ENCODE peak calls at places on chromosome 20, in four cellular contexts. R is CD8-positive, alpha-beta T cell; U is lower leg skin; F is SK-N-SH. B is an unnamed sample.

GRCh38 chr20:15547109-15547508 is 1026.1 kb downstream of the KIF16B start:
- DNase-seq in R (no peak), U (no peak), F (no peak), B (no peak)

GRCh38 chr20:52833901-52834300 is 138.3 kb upstream of the TSHZ2 start:
- DNase-seq in R (no peak), U (no peak), F (no peak), B (no peak)

GRCh38 chr20:8798505-8798904 is 270.4 kb upstream of the PLCB4 start:
- DNase-seq in R (no peak), U (no peak), F (no peak), B (no peak)

GRCh38 chr20:15310361-15310760 is 972.9 kb upstream of the FLRT3 start:
- DNase-seq in R (no peak), U (no peak), F (no peak), B (no peak)

GRCh38 chr20:39117486-39117885 is 155.3 kb downstream of the DHX35 start:
- DNase-seq in R (no peak), U (no peak), F (no peak), B (no peak)

GRCh38 chr20:19095762-19096161 is 116.7 kb upstream of the SLC24A3 start:
- DNase-seq in R (no peak), U (no peak), F (no peak), B (no peak)

GRCh38 chr20:6473197-6473596 is 294.3 kb upstream of the BMP2 start:
- DNase-seq in R (no peak), U (no peak), F (no peak), B (no peak)

GRCh38 chr20:3084986-3085360 is 449 bp upstream of the AVP start:
- DNase-seq in R (no peak), U (no peak), F (no peak), B (no peak)

GRCh38 chr20:3243718-3244358 is 4.8 kb upstream of the SLC4A11 start:
- DNase-seq in R (no peak), U (no peak), F (no peak), B (no peak)

GRCh38 chr20:8790442-8791074 is 278.3 kb upstream of the PLCB4 start:
- DNase-seq in R (no peak), U (peak), F (peak), B (peak)

GRCh38 chr20:38060536-38060935 is 27.0 kb downstream of the RPRD1B start:
- DNase-seq in R (no peak), U (no peak), F (no peak), B (no peak)

GRCh38 chr20:23034721-23035671 is at the start of gene SSTR4:
- DNase-seq in R (no peak), U (no peak), F (no peak), B (no peak)

GRCh38 chr20:56347628-56348305 is 11.0 kb upstream of the FAM210B start:
- DNase-seq in R (no peak), U (no peak), F (no peak), B (no peak)

GRCh38 chr20:48283470-48284110 is 498.3 kb upstream of the SULF2 start:
- DNase-seq in R (no peak), U (peak), F (no peak), B (no peak)

GRCh38 chr20:1901704-1902103 is 6.5 kb downstream of the SIRPA start:
- DNase-seq in R (no peak), U (no peak), F (no peak), B (no peak)

GRCh38 chr20:38300433-38300832 is 3.5 kb upstream of the BPI start:
- DNase-seq in R (no peak), U (no peak), F (no peak), B (no peak)

GRCh38 chr20:16017656-16018055 is 555.6 kb downstream of the KIF16B start:
- DNase-seq in R (no peak), U (no peak), F (no peak), B (no peak)

GRCh38 chr20:8242827-8243764 is 111.0 kb downstream of the PLCB1 start:
- DNase-seq in R (no peak), U (no peak), F (no peak), B (no peak)

GRCh38 chr20:4559906-4560305 is 161.8 kb upstream of the PRND start:
- DNase-seq in R (no peak), U (no peak), F (no peak), B (no peak)

GRCh38 chr20:13458860-13459451 is 179.8 kb downstream of the TASP1 start:
- DNase-seq in R (no peak), U (no peak), F (peak), B (peak)

GRCh38 chr20:13873814-13874213 is 89.0 kb downstream of the NDUFAF5 start:
- DNase-seq in R (no peak), U (no peak), F (no peak), B (no peak)

GRCh38 chr20:11401988-11402387 is 515.7 kb upstream of the BTBD3 start:
- DNase-seq in R (no peak), U (no peak), F (no peak), B (peak)

GRCh38 chr20:14896569-14896968 is 559.2 kb upstream of the FLRT3 start:
- DNase-seq in R (no peak), U (no peak), F (no peak), B (no peak)

GRCh38 chr20:43583982-43584432 is 6.7 kb upstream of the IFT52 start:
- DNase-seq in R (no peak), U (peak), F (no peak), B (peak)

GRCh38 chr20:4045741-4046140 is 30.4 kb upstream of the RNF24 start:
- DNase-seq in R (no peak), U (no peak), F (no peak), B (no peak)

GRCh38 chr20:35146299-35146921 is 726 bp downstream of the EDEM2 start:
- DNase-seq in R (no peak), U (peak), F (peak), B (peak)

GRCh38 chr20:35305682-35306556 is 13.7 kb upstream of the FAM83C start:
- DNase-seq in R (no peak), U (peak), F (no peak), B (no peak)

GRCh38 chr20:40522405-40522804 is 166.6 kb downstream of the MAFB start:
- DNase-seq in R (no peak), U (no peak), F (no peak), B (no peak)

DNA sequence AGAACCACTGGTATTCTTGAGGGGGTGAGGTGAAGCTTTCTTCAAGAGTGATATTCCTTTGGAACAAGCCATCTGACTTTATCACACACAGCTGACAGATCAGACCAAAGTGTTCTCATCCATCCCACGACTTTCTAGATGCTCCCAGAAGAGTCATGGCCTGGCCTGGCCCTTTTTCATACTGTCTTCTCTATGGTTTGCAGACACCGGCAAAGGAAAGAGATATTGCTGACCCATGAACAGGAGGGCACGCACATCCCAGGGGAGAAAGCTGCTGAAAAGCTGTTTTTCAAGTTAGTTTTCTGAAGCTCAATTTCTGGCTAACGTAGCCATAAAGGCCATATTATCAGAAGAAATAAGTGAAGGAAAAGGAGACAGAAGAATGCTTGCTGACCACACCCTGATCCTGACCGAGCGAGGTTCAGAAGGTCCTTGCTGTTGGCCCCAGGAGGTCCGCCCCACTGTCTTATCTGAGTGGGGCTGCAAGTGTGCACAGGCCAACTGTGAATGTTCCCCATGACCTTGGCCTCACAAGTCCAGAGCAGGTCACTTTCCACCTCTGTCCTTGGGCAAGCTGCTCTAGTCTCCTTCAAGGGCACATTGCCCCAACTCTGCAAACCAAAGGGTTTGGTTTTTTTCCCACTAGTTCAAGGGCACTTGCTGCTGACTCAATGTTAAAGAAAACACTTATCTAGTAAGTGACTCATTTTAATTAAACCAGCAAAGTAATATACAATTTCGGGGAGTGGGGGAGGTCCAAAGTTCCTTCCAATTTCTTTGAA is 2.0 kb downstream of the ACSS1 start:
- DNase-seq in R (no peak), U (no peak), F (no peak), B (no peak)
- H3K4me3 ChIP-seq in R (peak), U (no peak), F (no peak), B (peak)

GRCh38 chr20:547394-547793 is 3.8 kb upstream of the CSNK2A1 start:
- DNase-seq in R (no peak), U (no peak), F (no peak), B (no peak)

GRCh38 chr20:542777-543368 is 717 bp downstream of the CSNK2A1 start:
- DNase-seq in R (peak), U (peak), F (no peak), B (peak)

GRCh38 chr20:544153-544725 is 649 bp upstream of the CSNK2A1 start:
- DNase-seq in R (no peak), U (no peak), F (no peak), B (no peak)

GRCh38 chr20:543369-544152 is at the start of gene CSNK2A1:
- DNase-seq in R (peak), U (peak), F (peak), B (peak)

DNA sequence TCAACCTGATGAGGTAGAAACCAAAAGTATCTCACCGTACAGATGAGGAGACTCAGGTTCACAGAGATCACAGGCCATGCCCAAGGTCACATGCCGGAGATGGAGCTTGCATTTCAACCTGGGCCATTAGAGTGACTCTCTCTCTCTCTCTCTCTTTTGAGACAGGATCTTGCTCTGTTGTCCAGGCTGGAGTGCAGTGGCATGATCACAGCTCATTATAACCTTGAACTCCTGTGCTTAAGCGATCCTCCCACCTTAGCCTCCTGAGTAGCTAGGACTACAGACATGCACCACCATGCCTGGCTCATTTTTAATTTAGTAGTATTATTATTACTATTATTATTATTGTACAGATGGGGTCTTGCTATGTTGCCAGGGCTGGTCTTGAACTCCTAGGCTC is 2.8 kb upstream of the CSNK2A1 start:
- DNase-seq in R (no peak), U (no peak), F (no peak), B (no peak)
- TF ChIP-seq CTCF in R (no peak), U (no peak), F (no peak), B (no peak)

GRCh38 chr20:266213-266603 is 8.7 kb downstream of the DEFB132 start:
- DNase-seq in R (no peak), U (no peak), F (no peak), B (no peak)

GRCh38 chr20:263701-264100 is 6.2 kb downstream of the DEFB132 start:
- DNase-seq in R (no peak), U (no peak), F (no peak), B (no peak)

GRCh38 chr20:271069-271468 is 13.5 kb downstream of the DEFB132 start:
- DNase-seq in R (peak), U (no peak), F (no peak), B (no peak)

GRCh38 chr20:270517-270916 is 13.0 kb downstream of the DEFB132 start:
- DNase-seq in R (no peak), U (no peak), F (no peak), B (no peak)

GRCh38 chr20:266604-267562 is 9.4 kb downstream of the DEFB132 start:
- DNase-seq in R (peak), U (peak), F (peak), B (peak)
- H3K4me3 ChIP-seq in R (peak), U (no peak), F (peak), B (peak)

GRCh38 chr20:62875419-62876355 is 14.1 kb upstream of the TCFL5 start:
- DNase-seq in R (no peak), U (peak), F (peak), B (no peak)
- TF ChIP-seq CTCF in R (no peak), U (no peak), F (peak), B (no peak)

DNA sequence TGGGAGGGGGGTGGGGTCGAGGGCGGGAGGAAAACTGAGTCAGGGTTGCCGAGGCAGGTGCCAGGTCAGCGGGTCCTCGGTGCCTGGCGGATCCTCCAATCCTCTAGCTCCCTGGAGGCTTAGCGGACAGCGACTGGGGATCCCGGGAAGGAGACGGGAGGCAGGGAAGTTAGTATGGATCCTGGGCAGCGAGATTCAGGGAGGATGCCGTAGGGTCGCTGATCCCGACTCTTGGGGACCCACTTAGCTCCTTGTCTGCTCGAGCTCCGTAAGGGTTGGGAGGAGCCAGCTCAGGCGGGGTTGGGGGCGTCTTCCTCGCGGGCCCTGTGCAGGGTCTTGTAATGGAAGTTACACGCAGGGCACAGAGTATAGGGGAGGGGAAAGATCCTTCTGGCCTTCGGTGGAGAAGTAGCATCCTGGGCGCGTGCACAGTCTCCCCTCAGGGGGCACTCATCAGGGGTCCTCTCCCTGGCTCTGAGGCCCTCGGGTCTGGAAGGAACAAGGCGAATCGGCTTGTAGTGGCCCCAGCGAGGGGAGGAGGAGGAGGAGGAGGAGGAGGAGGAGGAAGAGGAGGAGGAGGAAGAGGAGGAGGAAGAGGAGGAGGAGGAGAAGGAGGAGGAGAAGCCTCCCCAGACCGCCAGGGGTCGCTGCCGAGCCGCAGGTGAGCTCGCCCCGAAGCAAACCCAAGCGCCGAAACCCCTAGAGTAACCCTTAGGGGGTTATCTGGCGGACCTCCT is 6.4 kb upstream of the SLC12A5 start:
- DNase-seq in R (peak), U (no peak), F (peak), B (peak)
- H3K4me3 ChIP-seq in R (peak), U (no peak), F (peak), B (no peak)

DNA sequence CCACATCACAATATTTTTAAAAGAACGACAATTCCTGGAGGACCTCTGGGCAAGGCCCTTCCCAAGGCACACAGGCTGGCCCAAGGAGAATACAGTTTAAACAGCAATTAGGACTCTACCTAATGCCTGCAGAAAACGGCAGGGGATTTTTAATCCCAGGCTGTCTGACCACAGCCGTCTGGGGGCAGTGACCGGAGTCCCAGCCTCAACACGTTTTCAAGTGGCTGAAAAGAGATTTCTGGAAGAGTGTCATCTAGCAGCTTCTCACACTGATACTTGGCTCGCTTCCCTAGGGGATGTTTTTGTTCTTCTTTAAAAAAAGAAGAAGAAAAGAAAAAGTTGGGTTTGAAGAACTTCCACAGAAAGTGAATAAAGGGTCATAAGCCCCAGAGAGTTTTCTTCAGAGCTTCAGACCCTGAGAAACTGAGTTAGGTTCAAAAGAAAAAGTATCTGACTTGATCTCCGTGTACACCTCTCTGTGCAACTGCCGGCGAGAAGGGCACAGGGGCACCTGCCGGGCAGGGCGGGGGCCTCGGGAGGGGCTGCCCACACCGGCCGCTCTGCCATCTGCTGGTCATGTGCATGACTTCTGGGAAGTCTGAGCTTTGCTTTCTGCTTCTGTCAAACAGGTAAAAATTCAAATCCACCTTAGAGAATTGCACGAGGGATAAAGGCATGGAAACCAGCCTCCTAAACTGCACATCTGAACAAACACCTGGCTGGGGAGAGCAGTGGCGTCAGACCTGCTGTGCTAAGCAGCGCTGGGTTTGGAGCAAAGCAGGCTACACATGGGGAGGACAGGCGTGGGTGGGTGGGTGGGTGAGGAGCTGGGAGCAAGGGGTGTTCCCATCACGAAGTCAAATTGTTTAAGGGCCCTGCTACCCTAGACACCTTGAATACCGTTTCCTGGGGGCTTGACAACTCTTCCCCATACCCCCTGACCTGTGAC is 33.0 kb downstream of the RRBP1 start:
- DNase-seq in R (peak), U (no peak), F (peak), B (peak)
- TF ChIP-seq CTCF in R (peak), U (no peak), F (peak), B (no peak)

GRCh38 chr20:58182521-58183140 is 45.8 kb downstream of the ANKRD60 start:
- DNase-seq in R (no peak), U (no peak), F (no peak), B (no peak)

GRCh38 chr20:58175836-58176235 is 52.6 kb downstream of the ANKRD60 start:
- DNase-seq in R (no peak), U (no peak), F (no peak), B (no peak)

GRCh38 chr20:58177799-58178198 is 50.7 kb downstream of the ANKRD60 start:
- DNase-seq in R (no peak), U (peak), F (no peak), B (no peak)

GRCh38 chr20:58179432-58180099 is 48.9 kb downstream of the ANKRD60 start:
- DNase-seq in R (peak), U (no peak), F (peak), B (peak)

GRCh38 chr20:58179083-58179431 is 49.4 kb downstream of the ANKRD60 start:
- DNase-seq in R (no peak), U (no peak), F (no peak), B (no peak)
- H3K4me3 ChIP-seq in R (peak), U (no peak), F (no peak), B (no peak)

B was measured in GM12865.